ENCODE peak calls at places on chromosomes 2 and 18, in four cellular contexts. G, N, B and P are unnamed samples.

GRCh38 chr2:210502997-210503621 is 26.6 kb upstream of the LANCL1 start:
- DNase-seq in G (peak; percentile 33), N (peak; percentile 13), B (no peak), P (peak; percentile 18)

GRCh38 chr18:24792164-24792563 is 331.7 kb downstream of the HRH4 start:
- DNase-seq in G (no peak), N (no peak), B (no peak), P (no peak)

GRCh38 chr2:88603146-88603545 is 24.1 kb downstream of the EIF2AK3 start:
- DNase-seq in G (no peak), N (no peak), B (no peak), P (no peak)

GRCh38 chr2:148853458-148853857 is 21.6 kb upstream of the KIF5C start:
- DNase-seq in G (no peak), N (no peak), B (no peak), P (no peak)

GRCh38 chr2:233974530-233975071 is 57.4 kb downstream of the TRPM8 start:
- DNase-seq in G (no peak), N (peak; percentile 98), B (no peak), P (peak; percentile 50)

GRCh38 chr2:56522605-56523089 is 338.9 kb downstream of the CCDC85A start:
- DNase-seq in G (no peak), N (no peak), B (no peak), P (no peak)

GRCh38 chr2:241465543-241465942 is 42.8 kb downstream of the STK25 start:
- DNase-seq in G (no peak), N (no peak), B (no peak), P (no peak)

GRCh38 chr18:13269599-13270011 is 51.0 kb downstream of the LDLRAD4 start:
- DNase-seq in G (no peak), N (no peak), B (no peak), P (no peak)

GRCh38 chr18:31203086-31203793 is 40.6 kb upstream of the DSC1 start:
- DNase-seq in G (no peak), N (no peak), B (no peak), P (no peak)

GRCh38 chr2:236955675-236956618 is 129.7 kb upstream of the COPS8 start:
- DNase-seq in G (no peak), N (no peak), B (no peak), P (no peak)

GRCh38 chr2:37827455-37827854 is 97.6 kb upstream of the RMDN2 start:
- DNase-seq in G (no peak), N (no peak), B (no peak), P (no peak)

GRCh38 chr2:7430869-7431641 is 513.8 kb downstream of the RNF144A start:
- DNase-seq in G (no peak), N (no peak), B (no peak), P (peak; percentile 83)

GRCh38 chr2:215880970-215881369 is 132.4 kb downstream of the MREG start:
- DNase-seq in G (no peak), N (no peak), B (peak; percentile 38), P (no peak)

GRCh38 chr18:79941473-79942119 is 9.9 kb downstream of the SLC66A2 start:
- DNase-seq in G (no peak), N (no peak), B (no peak), P (no peak)

GRCh38 chr2:10086950-10087349 is 6.7 kb upstream of the CYS1 start:
- DNase-seq in G (no peak), N (no peak), B (no peak), P (no peak)

GRCh38 chr2:1052671-1053270 is 102.1 kb downstream of the SNTG2 start:
- DNase-seq in G (no peak), N (no peak), B (no peak), P (no peak)

GRCh38 chr2:54752439-54752838 is 29.0 kb downstream of the EML6 start:
- DNase-seq in G (no peak), N (no peak), B (no peak), P (no peak)

GRCh38 chr2:135532581-135532980 is 1.3 kb downstream of the R3HDM1 start:
- DNase-seq in G (no peak), N (no peak), B (no peak), P (no peak)

GRCh38 chr2:28419003-28419704 is 26.5 kb downstream of the FOSL2 start:
- DNase-seq in G (no peak), N (no peak), B (no peak), P (no peak)

GRCh38 chr2:104860141-104860790 is 6.4 kb downstream of the POU3F3 start:
- DNase-seq in G (no peak), N (no peak), B (no peak), P (no peak)
- H3K4me3 ChIP-seq in G (no peak overlapping the region), N (no peak overlapping the region), B (no peak overlapping the region), P (no peak overlapping the region)

DNA sequence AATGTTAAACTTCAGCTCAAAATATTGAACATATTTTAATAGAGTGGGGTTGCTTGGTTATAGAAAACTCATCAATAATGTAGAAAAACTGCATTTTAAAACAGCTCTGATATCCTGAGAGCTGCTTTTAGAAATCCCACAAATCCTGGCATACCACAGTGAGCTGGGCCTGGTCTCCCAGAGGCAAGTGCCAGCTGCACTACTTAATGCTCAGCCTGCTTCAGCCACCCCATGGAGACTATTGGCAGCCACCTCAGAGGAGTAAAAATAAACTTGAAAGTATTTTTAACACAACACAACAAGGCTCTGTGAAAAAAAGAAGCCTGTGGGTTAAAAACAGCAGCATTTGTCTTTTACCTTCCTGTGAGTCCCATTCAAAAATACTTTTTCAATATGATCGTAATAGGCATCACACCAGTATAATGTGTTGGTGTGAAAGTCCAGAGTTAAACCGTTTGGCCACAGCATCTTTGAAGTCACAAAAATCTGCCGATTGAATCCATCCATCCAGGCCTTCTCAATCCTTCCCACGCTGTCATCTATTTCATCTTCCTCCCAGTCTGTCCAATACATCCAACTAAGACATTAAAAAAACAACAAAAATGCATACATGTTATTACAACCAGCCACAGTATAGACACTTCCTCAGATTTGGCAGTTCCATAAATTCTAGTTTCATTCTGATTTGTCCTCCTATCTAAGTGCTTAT is 1115.3 kb downstream of the LRP1B start:
- DNase-seq in G (no peak), N (no peak), B (no peak), P (no peak)
- H3K9ac ChIP-seq in G (no peak overlapping the region), N (no peak overlapping the region), B (no peak overlapping the region), P (no peak overlapping the region)

DNA sequence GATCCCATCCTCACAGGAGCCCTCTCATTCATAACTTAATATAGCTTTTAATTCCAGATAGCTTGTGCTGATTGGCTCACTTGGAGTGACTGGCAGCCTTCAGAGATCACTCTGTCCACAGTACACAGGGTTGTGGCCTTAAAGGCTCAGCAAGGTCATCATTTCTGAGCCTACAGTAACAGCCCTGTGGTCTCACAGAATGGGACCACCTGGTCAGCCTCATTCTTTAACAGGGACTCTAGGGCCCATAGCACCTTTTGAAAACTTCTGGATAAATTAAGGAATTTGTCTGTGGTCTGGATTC is 51.3 kb downstream of the ZFP36L2 start:
- DNase-seq in G (no peak), N (no peak), B (no peak), P (no peak)
- TF ChIP-seq YY1 in G (no peak), N (no peak), B (no peak), P (no peak)

GRCh38 chr2:120238728-120239487 is 13.7 kb upstream of the RALB start:
- DNase-seq in G (peak; percentile 52), N (peak; percentile 80), B (no peak), P (no peak)
- H3K4me3 ChIP-seq in G (no peak overlapping the region), N (peak overlapping the region; percentile 35), B (no peak overlapping the region), P (no peak overlapping the region)

GRCh38 chr2:101150306-101151140 is 659 bp downstream of the TBC1D8 start:
- DNase-seq in G (peak; percentile 48), N (no peak), B (no peak), P (no peak)
- H3K9ac ChIP-seq in G (peak overlapping the region; percentile 87), N (peak overlapping the region; percentile 84), B (peak overlapping the region; percentile 50), P (peak overlapping the region; percentile 87)

GRCh38 chr2:177239934-177240600 is 24.5 kb downstream of the NFE2L2 start:
- DNase-seq in G (no peak), N (no peak), B (peak; percentile 47), P (no peak)
- TF ChIP-seq YY1 in G (no peak), N (no peak), B (no peak), P (no peak)

DNA sequence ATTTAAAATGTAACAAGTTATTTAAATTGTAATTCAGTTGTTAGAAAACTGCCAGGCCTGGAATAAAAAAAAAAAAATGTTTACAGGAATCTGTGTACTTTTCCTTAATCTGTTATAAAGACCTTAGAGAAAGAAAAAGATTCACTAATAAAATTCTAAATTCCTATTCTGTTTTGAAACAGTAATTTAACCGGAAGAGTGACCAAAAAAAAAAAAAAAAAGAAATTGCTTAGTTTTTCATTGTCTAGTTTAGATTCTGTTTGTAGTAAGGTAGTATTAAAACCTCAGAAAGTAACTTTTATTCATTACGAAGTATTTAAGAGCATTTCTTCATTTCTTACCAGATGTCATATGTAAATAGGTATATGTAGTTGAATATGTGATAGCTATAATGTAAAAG is 2.5 kb downstream of the REL start:
- DNase-seq in G (no peak), N (no peak), B (no peak), P (no peak)
- H3K4me3 ChIP-seq in G (peak overlapping the region; percentile 86), N (no peak overlapping the region), B (peak overlapping the region; percentile 78), P (no peak overlapping the region)

GRCh38 chr18:70176537-70176936 is 28.9 kb downstream of the RTTN start:
- DNase-seq in G (no peak), N (no peak), B (no peak), P (no peak)
- H3K9ac ChIP-seq in G (no peak overlapping the region), N (no peak overlapping the region), B (no peak overlapping the region), P (no peak overlapping the region)

GRCh38 chr2:239751719-239752355 is 273.3 kb downstream of the NDUFA10 start:
- DNase-seq in G (no peak), N (no peak), B (no peak), P (no peak)
- TF ChIP-seq YY1 in G (no peak), N (no peak), B (no peak), P (no peak)

DNA sequence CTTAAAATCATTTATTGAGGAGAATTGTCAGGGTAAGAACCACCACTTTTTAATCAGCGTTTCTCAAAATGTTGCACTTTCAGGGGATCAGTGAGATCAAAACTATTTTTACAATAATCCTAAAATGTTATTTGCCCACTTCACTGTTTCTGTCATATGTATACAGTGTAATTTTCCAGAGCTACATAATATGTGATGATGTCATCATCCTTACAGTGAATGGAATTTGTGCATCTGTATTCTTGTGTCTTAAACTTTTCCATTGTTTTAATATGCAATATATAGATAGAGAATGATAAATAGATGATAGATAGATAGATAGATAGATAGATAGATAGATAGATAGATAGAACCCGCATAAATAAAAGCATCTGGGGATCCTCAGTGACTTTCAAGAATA is 518.0 kb downstream of the ADCYAP1 start:
- DNase-seq in G (no peak), N (no peak), B (no peak), P (no peak)
- H3K4me3 ChIP-seq in G (no peak overlapping the region), N (no peak overlapping the region), B (no peak overlapping the region), P (no peak overlapping the region)